ENCODE peak calls at places on chromosomes 1 and 21, in ten cellular contexts. Q is RWPE2, J is RWPE1, N is fibroblast of mammary gland, C is endothelial cell, F is lower leg skin, Y is choroid plexus epithelial cell, B is nephron progenitor cell, T is WTC11, R is HFFc6. X is an unnamed sample.

GRCh38 chr1:10891081-10891480 is 94.6 kb upstream of the CASZ1 start:
- DNase-seq in Q (no peak), J (peak), N (no peak), C (no peak), F (no peak), Y (no peak), B (no peak), T (no peak), R (no peak), X (no peak)

GRCh38 chr1:214440219-214440965 is 111.0 kb downstream of the PTPN14 start:
- DNase-seq in Q (no peak), J (peak), N (no peak), C (no peak), F (no peak), Y (no peak), B (no peak), T (no peak), R (no peak), X (no peak)

GRCh38 chr1:234849824-234850223 is 239.8 kb upstream of the IRF2BP2 start:
- DNase-seq in Q (no peak), J (no peak), N (no peak), C (no peak), F (no peak), Y (no peak), B (no peak), T (no peak), R (peak), X (no peak)

GRCh38 chr1:14010431-14010830 is 310.4 kb downstream of the PRDM2 start:
- DNase-seq in Q (no peak), J (no peak), N (no peak), C (no peak), F (no peak), Y (no peak), B (no peak), T (no peak), R (no peak), X (no peak)

GRCh38 chr1:78833491-78833890 is 173.0 kb downstream of the ADGRL4 start:
- DNase-seq in Q (no peak), J (peak), N (peak), C (no peak), F (no peak), Y (peak), B (no peak), T (no peak), R (peak), X (no peak)

GRCh38 chr1:31745071-31745897 is 18.9 kb downstream of the ADGRB2 start:
- DNase-seq in Q (no peak), J (no peak), N (peak), C (peak), F (peak), Y (peak), B (peak), T (peak), R (peak), X (peak)

GRCh38 chr1:109564189-109564878 is 15.9 kb downstream of the GNAI3 start:
- DNase-seq in Q (no peak), J (no peak), N (no peak), C (no peak), F (no peak), Y (no peak), B (no peak), T (no peak), R (no peak), X (no peak)

GRCh38 chr1:183259886-183260285 is 73.8 kb downstream of the LAMC2 start:
- DNase-seq in Q (no peak), J (no peak), N (no peak), C (no peak), F (no peak), Y (no peak), B (no peak), T (no peak), R (no peak), X (no peak)

GRCh38 chr1:222973561-222973960 is 158.7 kb downstream of the DISP1 start:
- DNase-seq in Q (no peak), J (no peak), N (no peak), C (no peak), F (no peak), Y (no peak), B (no peak), T (no peak), R (no peak), X (no peak)

GRCh38 chr1:145982010-145982723 is 14.2 kb downstream of the TXNIP start:
- DNase-seq in Q (no peak), J (no peak), N (no peak), C (no peak), F (no peak), Y (no peak), B (no peak), T (no peak), R (no peak), X (no peak)

GRCh38 chr1:113109908-113110554 is 37.0 kb downstream of the LRIG2 start:
- DNase-seq in Q (no peak), J (peak), N (peak), C (no peak), F (no peak), Y (peak), B (no peak), T (no peak), R (peak), X (no peak)

GRCh38 chr1:59673575-59674467 is 140.9 kb upstream of the HOOK1 start:
- DNase-seq in Q (peak), J (peak), N (no peak), C (no peak), F (peak), Y (no peak), B (no peak), T (no peak), R (no peak), X (no peak)

GRCh38 chr1:206606867-206607266 is 5.4 kb downstream of the EIF2D start:
- DNase-seq in Q (no peak), J (peak), N (peak), C (no peak), F (no peak), Y (peak), B (no peak), T (no peak), R (peak), X (no peak)

GRCh38 chr1:205274041-205274691 is 46.4 kb downstream of the TMCC2 start:
- DNase-seq in Q (no peak), J (no peak), N (no peak), C (no peak), F (no peak), Y (no peak), B (no peak), T (peak), R (no peak), X (no peak)

GRCh38 chr1:160078392-160079195 is 2.7 kb upstream of the KCNJ9 start:
- DNase-seq in Q (no peak), J (peak), N (peak), C (peak), F (no peak), Y (peak), B (peak), T (peak), R (peak), X (peak)

GRCh38 chr1:63321788-63322247 is 549 bp upstream of the FOXD3 start:
- DNase-seq in Q (no peak), J (no peak), N (no peak), C (no peak), F (peak), Y (no peak), B (no peak), T (peak), R (no peak), X (peak)

GRCh38 chr1:204564835-204565234 is 48.6 kb downstream of the MDM4 start:
- DNase-seq in Q (no peak), J (no peak), N (no peak), C (no peak), F (no peak), Y (no peak), B (no peak), T (no peak), R (no peak), X (peak)

GRCh38 chr1:208475951-208476824 is 232.0 kb upstream of the PLXNA2 start:
- DNase-seq in Q (no peak), J (no peak), N (no peak), C (no peak), F (no peak), Y (peak), B (peak), T (peak), R (no peak), X (no peak)

GRCh38 chr1:151715726-151716404 is 738 bp downstream of the CELF3 start:
- DNase-seq in Q (no peak), J (no peak), N (no peak), C (peak), F (no peak), Y (no peak), B (peak), T (peak), R (no peak), X (no peak)

GRCh38 chr1:16133007-16133961 is 22.6 kb downstream of the EPHA2 start:
- DNase-seq in Q (no peak), J (no peak), N (no peak), C (no peak), F (no peak), Y (no peak), B (no peak), T (no peak), R (no peak), X (no peak)

GRCh38 chr1:201903135-201903534 is 14.4 kb downstream of the SHISA4 start:
- DNase-seq in Q (no peak), J (no peak), N (peak), C (no peak), F (no peak), Y (peak), B (no peak), T (no peak), R (peak), X (no peak)

GRCh38 chr1:9384751-9385245 is 92.1 kb downstream of the SPSB1 start:
- DNase-seq in Q (no peak), J (peak), N (no peak), C (no peak), F (no peak), Y (no peak), B (peak), T (no peak), R (no peak), X (no peak)

GRCh38 chr1:75615664-75616435 is 4.9 kb upstream of the SLC44A5 start:
- DNase-seq in Q (no peak), J (peak), N (peak), C (peak), F (peak), Y (peak), B (peak), T (peak), R (no peak), X (peak)

GRCh38 chr1:234199476-234200127 is 173.7 kb upstream of the COA6 start:
- DNase-seq in Q (no peak), J (no peak), N (no peak), C (no peak), F (no peak), Y (no peak), B (no peak), T (no peak), R (no peak), X (no peak)

GRCh38 chr1:211327341-211327921 is 798 bp downstream of the TRAF5 start:
- DNase-seq in Q (no peak), J (peak), N (peak), C (no peak), F (no peak), Y (peak), B (no peak), T (peak), R (peak), X (peak)

GRCh38 chr1:32138965-32139364 is 31.1 kb downstream of the KPNA6 start:
- DNase-seq in Q (no peak), J (peak), N (peak), C (no peak), F (no peak), Y (peak), B (no peak), T (no peak), R (peak), X (no peak)

GRCh38 chr1:166514067-166514466 is 325.2 kb upstream of the POGK start:
- DNase-seq in Q (no peak), J (no peak), N (no peak), C (no peak), F (no peak), Y (no peak), B (no peak), T (no peak), R (no peak), X (no peak)

GRCh38 chr1:61152066-61152465 is 69.7 kb downstream of the NFIA start:
- DNase-seq in Q (no peak), J (no peak), N (no peak), C (no peak), F (no peak), Y (no peak), B (peak), T (no peak), R (no peak), X (no peak)

GRCh38 chr1:205286335-205286950 is 35.1 kb downstream of the NUAK2 start:
- DNase-seq in Q (no peak), J (no peak), N (peak), C (no peak), F (no peak), Y (peak), B (no peak), T (no peak), R (peak), X (peak)

DNA sequence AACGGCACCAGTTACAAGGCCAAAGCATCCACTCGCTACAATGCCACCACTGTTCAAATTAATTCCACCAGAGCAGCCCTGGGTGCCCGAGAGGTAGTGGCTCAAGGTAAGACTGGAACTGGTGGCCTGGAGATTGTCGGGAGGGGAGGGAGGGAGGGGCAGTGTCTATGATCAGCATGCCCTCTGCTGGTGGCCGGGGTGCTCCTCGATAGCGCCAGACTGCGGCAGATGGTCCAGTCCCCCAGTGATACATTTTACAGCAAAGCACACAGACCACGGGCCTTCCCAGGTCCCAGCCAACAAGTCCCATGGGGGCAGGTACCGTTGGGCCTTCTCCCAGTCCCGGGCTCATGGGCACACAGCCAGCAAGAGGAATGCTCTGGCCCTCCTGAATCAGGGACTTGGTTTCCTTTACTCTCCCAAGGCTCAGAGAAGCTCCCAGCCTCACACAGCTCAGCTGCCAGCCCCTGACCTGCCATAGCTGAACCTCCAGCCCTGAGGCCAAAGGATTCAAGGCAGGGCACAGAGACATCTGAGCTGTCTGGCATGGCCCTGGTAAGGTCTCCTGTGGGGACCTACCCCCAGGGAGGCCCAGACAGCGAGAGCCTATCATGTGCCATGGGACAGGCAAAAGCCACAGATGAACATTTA is 15.3 kb downstream of the ACOT7 start:
- DNase-seq in Q (no peak), J (no peak), N (no peak), C (no peak), F (no peak), Y (no peak), B (no peak), T (peak), R (no peak), X (no peak)
- TF ChIP-seq CTCF in Q (no peak), J (no peak), N (no peak), C (no peak), F (no peak), Y (peak), B (no peak), T (no peak), R (no peak), X (no peak)

DNA sequence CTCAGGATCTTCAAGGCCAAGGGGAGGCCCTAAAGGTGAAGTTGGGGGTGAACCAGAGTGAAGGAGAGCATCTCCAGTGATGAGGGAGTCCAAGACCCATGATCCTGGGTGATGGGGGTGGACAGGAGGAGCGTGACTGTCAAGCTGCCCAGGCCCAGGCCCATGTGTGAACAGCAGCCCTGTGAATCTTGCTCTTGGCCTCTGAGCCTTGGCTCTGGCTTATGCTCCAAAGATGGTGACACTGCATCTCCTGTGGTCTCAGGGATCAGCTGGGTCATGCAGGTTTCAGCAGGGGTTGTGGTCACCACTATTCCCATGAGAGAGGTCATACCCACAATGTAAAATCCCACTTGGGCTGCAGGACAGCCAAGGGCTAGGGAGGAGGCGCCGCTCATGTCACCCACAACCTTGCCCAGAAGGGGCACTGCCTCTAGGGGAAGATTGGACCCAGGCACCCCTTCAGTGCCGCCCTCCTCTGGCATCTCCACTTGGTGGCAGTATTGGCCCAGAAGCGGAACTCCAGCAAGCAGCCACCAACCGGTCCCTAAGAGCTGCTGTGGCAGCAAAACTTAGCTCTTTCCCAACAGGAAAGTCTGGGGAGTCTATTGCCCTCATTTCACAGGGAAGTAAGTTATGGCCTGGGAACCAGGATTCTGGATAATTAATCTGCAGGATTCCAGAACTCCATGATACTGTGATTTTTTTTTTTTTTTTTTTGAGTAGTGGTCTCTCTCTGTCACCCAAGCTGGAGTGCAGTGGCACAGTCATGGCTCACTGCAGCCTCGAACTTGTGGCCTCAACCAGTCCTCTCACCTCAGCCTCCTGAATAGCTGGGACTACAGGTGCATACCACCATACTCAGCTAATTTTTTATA is 7.5 kb upstream of the WNT3A start:
- DNase-seq in Q (no peak), J (peak), N (peak), C (peak), F (peak), Y (peak), B (peak), T (peak), R (peak), X (peak)
- TF ChIP-seq CTCF in Q (peak), J (peak), N (peak), C (peak), F (no peak), Y (peak), B (peak), T (peak), R (peak), X (peak)

DNA sequence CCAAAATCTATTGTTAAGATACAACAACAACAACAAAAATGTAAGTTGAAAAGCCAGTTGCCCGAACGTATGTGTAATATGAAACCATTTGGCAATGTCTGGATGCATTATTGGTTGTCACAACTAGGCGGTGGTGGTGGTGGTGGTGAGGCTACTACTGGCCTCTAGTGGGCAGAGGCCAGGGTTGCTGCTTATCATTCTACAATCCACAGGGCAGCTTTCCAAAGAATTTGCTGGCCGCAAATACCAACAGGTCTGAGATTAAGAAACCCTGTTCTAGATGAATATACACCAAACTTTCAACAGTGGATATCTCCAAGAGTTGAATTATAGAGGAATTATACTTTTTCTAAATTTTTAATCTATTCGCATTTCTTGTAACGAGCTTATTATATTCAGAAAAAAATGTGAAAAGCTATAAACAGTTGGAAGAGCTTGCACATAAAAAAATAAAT is 26.8 kb upstream of the ZNF697 start:
- DNase-seq in Q (peak), J (peak), N (peak), C (peak), F (peak), Y (peak), B (no peak), T (no peak), R (peak), X (peak)
- TF ChIP-seq CTCF in Q (peak), J (peak), N (no peak), C (no peak), F (no peak), Y (peak), B (no peak), T (no peak), R (peak), X (peak)

GRCh38 chr1:184567648-184568047 is 180.8 kb downstream of the C1orf21 start:
- DNase-seq in Q (no peak), J (no peak), N (no peak), C (no peak), F (no peak), Y (peak), B (no peak), T (no peak), R (peak), X (no peak)

GRCh38 chr1:184559117-184559713 is 172.4 kb downstream of the C1orf21 start:
- DNase-seq in Q (no peak), J (no peak), N (no peak), C (no peak), F (no peak), Y (no peak), B (no peak), T (no peak), R (no peak), X (no peak)

GRCh38 chr1:184567016-184567415 is 180.2 kb downstream of the C1orf21 start:
- DNase-seq in Q (no peak), J (no peak), N (no peak), C (no peak), F (no peak), Y (no peak), B (no peak), T (no peak), R (peak), X (no peak)

GRCh38 chr1:184562801-184563200 is 176.0 kb downstream of the C1orf21 start:
- DNase-seq in Q (no peak), J (no peak), N (peak), C (no peak), F (no peak), Y (no peak), B (no peak), T (no peak), R (no peak), X (no peak)

DNA sequence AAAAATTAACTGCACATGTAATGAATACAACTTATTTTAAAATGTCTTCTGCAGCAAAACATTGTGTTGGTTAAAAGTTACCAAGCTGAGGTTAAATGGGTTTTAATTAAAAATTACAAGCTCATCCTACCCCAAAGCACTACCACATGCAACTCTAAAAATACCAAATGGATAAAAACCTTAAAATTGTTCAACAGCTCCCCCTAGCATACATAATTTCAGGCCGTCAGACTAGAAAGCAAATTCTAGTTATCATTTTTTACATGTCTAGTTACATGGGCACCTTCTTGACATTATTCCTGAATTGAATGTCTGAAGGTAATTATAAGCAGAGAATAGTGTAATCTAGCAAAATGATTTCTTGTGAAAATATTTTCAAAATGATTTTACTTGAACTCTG is 176.5 kb downstream of the C1orf21 start:
- DNase-seq in Q (no peak), J (peak), N (peak), C (no peak), F (no peak), Y (peak), B (no peak), T (no peak), R (peak), X (peak)
- TF ChIP-seq CTCF in Q (peak), J (peak), N (peak), C (no peak), F (no peak), Y (peak), B (no peak), T (no peak), R (peak), X (peak)

GRCh38 chr21:41228492-41228891 is 60.5 kb downstream of the BACE2 start:
- DNase-seq in Q (no peak), J (no peak), N (no peak), C (no peak), F (no peak), Y (no peak), B (no peak), T (no peak), R (no peak), X (no peak)
- TF ChIP-seq CTCF in Q (no peak), J (no peak), N (no peak), C (no peak), F (no peak), Y (no peak), B (no peak), T (no peak), R (no peak), X (no peak)

GRCh38 chr1:174726880-174727585 is 272.7 kb upstream of the CACYBP start:
- DNase-seq in Q (no peak), J (no peak), N (no peak), C (no peak), F (no peak), Y (no peak), B (no peak), T (no peak), R (no peak), X (no peak)
- TF ChIP-seq CTCF in Q (peak), J (no peak), N (no peak), C (no peak), F (no peak), Y (no peak), B (no peak), T (no peak), R (peak), X (no peak)

X was measured in GM13976.